ENCODE peak calls at places on chromosomes 7 and 10, in nine cellular contexts. T is spleen, E is stomach, D is AG04449, Q is glutamatergic neuron, Y is body of pancreas, P is thyroid gland, Z is prostate gland, X is right lobe of liver. U is an unnamed sample.

GRCh38 chr7:135879238-135879637 is 97.9 kb downstream of the MTPN start:
- DNase-seq in P (no peak), Y (no peak), E (no peak), D (no peak), T (no peak), Z (no peak), X (no peak), Q (no peak), U (no peak)

GRCh38 chr7:29193316-29194205 is 1.0 kb upstream of the CHN2 start:
- DNase-seq in D (no peak), P (peak; percentile 53), Y (peak; percentile 59), Q (no peak), Z (no peak), X (no peak), T (no peak), E (no peak), U (no peak)

GRCh38 chr7:48087349-48087748 is 1.7 kb upstream of the UPP1 start:
- DNase-seq in D (peak; percentile 70), X (no peak), T (no peak), Q (no peak), P (no peak), E (no peak), Z (no peak), Y (no peak), U (peak; percentile 40)

GRCh38 chr10:82190432-82191260 is 315.7 kb downstream of the NRG3 start:
- DNase-seq in P (no peak), Z (no peak), E (no peak), Y (no peak), T (no peak), Q (no peak), D (no peak), X (no peak), U (no peak)

GRCh38 chr10:25017247-25017590 is 807 bp downstream of the THNSL1 start:
- DNase-seq in T (no peak), P (peak; percentile 63), Y (peak; percentile 38), X (no peak), Z (peak; percentile 10), Q (peak; percentile 15), E (peak; percentile 28), D (no peak), U (no peak)

GRCh38 chr10:94115725-94116124 is 122.0 kb downstream of the PLCE1 start:
- DNase-seq in Z (no peak), P (no peak), T (no peak), X (no peak), D (no peak), E (no peak), Y (no peak), Q (no peak), U (no peak)

GRCh38 chr7:149624006-149624405 is 126.4 kb upstream of the ZNF746 start:
- DNase-seq in E (peak; percentile 30), D (no peak), P (peak; percentile 42), Y (peak; percentile 46), X (no peak), T (no peak), Z (no peak), Q (peak; percentile 30), U (peak; percentile 69)

GRCh38 chr10:117163061-117163953 is 25.2 kb upstream of the VAX1 start:
- DNase-seq in P (no peak), T (no peak), E (no peak), Y (no peak), Z (no peak), D (no peak), Q (peak; percentile 74), X (no peak), U (no peak)

GRCh38 chr7:131735151-131735550 is 178.7 kb upstream of the PODXL start:
- DNase-seq in Z (no peak), P (no peak), Y (no peak), Q (no peak), D (no peak), E (no peak), T (no peak), X (no peak), U (no peak)

GRCh38 chr10:74683067-74683466 is 143.3 kb upstream of the KAT6B start:
- DNase-seq in D (no peak), Q (no peak), Y (no peak), T (no peak), X (no peak), E (no peak), Z (no peak), P (no peak), U (no peak)

GRCh38 chr7:1009747-1010146 is 26.8 kb downstream of the CYP2W1 start:
- DNase-seq in Y (no peak), P (no peak), E (no peak), D (no peak), Z (no peak), X (no peak), Q (no peak), T (no peak), U (no peak)

GRCh38 chr10:18204050-18204449 is 63.8 kb downstream of the CACNB2 start:
- DNase-seq in Q (no peak), E (no peak), T (no peak), X (no peak), P (no peak), D (no peak), Y (no peak), Z (no peak), U (no peak)

GRCh38 chr7:8058322-8058721 is 89.7 kb downstream of the GLCCI1 start:
- DNase-seq in Z (no peak), D (no peak), E (no peak), T (no peak), Q (no peak), X (no peak), Y (no peak), P (no peak), U (no peak)
- TF ChIP-seq CTCF in Z (no peak), D (no peak), E (no peak), T (no peak), Q (no peak), X (no peak), Y (no peak), P (no peak), U (no peak)

GRCh38 chr10:11147723-11148122 is 130.1 kb downstream of the CELF2 start:
- DNase-seq in D (no peak), P (peak; percentile 55), Z (no peak), Q (no peak), X (no peak), T (peak; percentile 83), E (peak; percentile 35), Y (no peak), U (peak; percentile 52)
- TF ChIP-seq CTCF in D (no peak), P (peak; percentile 21), Z (no peak), Q (no peak), X (no peak), T (no peak), E (no peak), Y (no peak), U (no peak)

GRCh38 chr7:55878701-55879100 is 8.6 kb upstream of the ZNF713 start:
- DNase-seq in D (no peak), P (no peak), X (no peak), E (no peak), Q (no peak), Y (no peak), T (no peak), Z (no peak), U (no peak)
- TF ChIP-seq CTCF in D (no peak), P (no peak), X (no peak), E (no peak), Q (no peak), Y (no peak), T (no peak), Z (no peak), U (no peak)

GRCh38 chr10:21314234-21314633 is 211.2 kb downstream of the SKIDA1 start:
- DNase-seq in E (no peak), Y (no peak), Q (no peak), X (no peak), Z (no peak), D (no peak), T (no peak), P (peak; percentile 50), U (no peak)
- TF ChIP-seq CTCF in E (no peak), Y (no peak), Q (no peak), X (no peak), Z (no peak), D (no peak), T (no peak), P (no peak), U (no peak)

GRCh38 chr7:23662983-23663313 is 17.1 kb upstream of the FAM221A start:
- DNase-seq in Q (no peak), E (no peak), D (no peak), T (no peak), P (no peak), Y (no peak), X (no peak), Z (no peak), U (no peak)

GRCh38 chr7:23664122-23664521 is 15.9 kb upstream of the FAM221A start:
- DNase-seq in P (no peak), Q (no peak), D (no peak), Z (no peak), X (no peak), T (no peak), Y (no peak), E (no peak), U (no peak)

GRCh38 chr7:23658831-23659427 is 21.1 kb upstream of the FAM221A start:
- DNase-seq in Z (no peak), D (no peak), T (no peak), Y (no peak), X (no peak), P (no peak), E (no peak), Q (no peak), U (no peak)

GRCh38 chr7:23662124-23662982 is 17.6 kb upstream of the FAM221A start:
- DNase-seq in Z (no peak), Y (peak; percentile 42), D (no peak), P (peak; percentile 54), T (no peak), X (no peak), Q (no peak), E (no peak), U (no peak)
- TF ChIP-seq CTCF in Z (no peak), Y (no peak), D (no peak), P (no peak), T (no peak), X (no peak), Q (no peak), E (no peak), U (no peak)

DNA sequence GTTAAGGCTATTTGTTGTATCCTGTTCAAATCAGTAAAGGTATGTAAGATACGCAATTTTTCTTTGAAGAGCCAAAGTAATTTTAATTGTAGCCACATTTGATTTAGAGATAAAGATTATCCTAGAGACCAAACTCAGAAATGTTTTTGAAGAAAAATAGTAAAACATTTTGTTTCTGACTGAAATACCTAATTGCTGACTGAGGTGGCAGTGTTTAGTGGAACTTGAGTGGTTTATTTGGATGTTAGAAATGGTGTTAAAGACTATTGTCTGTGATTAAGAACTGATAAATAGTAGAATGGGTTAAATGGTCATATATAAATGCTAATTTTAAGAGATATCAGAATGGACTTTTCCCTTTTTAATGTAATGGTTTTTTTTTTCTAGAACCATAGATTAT is 15.3 kb downstream of the EDRF1 start:
- DNase-seq in Y (no peak), E (no peak), T (no peak), Q (no peak), Z (no peak), D (no peak), X (no peak), P (no peak), U (no peak)
- TF ChIP-seq CTCF in Y (no peak), E (no peak), T (no peak), Q (peak; percentile 11), Z (no peak), D (no peak), X (no peak), P (no peak), U (no peak)

GRCh38 chr10:103659674-103660363 is 166.3 kb downstream of the NEURL1 start:
- DNase-seq in D (peak; percentile 53), E (peak; percentile 79), T (peak; percentile 86), Z (peak; percentile 77), P (peak; percentile 86), Q (no peak), Y (peak; percentile 79), X (peak; percentile 85), U (peak; percentile 73)
- TF ChIP-seq CTCF in D (peak; percentile 25), E (no peak), T (no peak), Z (no peak), P (no peak), Q (no peak), Y (no peak), X (no peak), U (peak; percentile 42)

U was measured in activated CD8-positive, alpha-beta T cell treated with anti-CD3 and anti-CD28 coated beads for 36 hours.